ENCODE peak calls at places on chromosome 18, in six cellular contexts. P, D, M, R, A and Z are unnamed samples.

GRCh38 chr18:10147199-10147598 is 233.4 kb downstream of the VAPA start:
- DNase-seq in A (no peak), D (no peak), R (no peak), M (no peak), P (no peak), Z (no peak)

GRCh38 chr18:9049495-9049809 is 53.0 kb upstream of the NDUFV2 start:
- DNase-seq in P (no peak), R (no peak), D (no peak), M (no peak), A (no peak), Z (no peak)

GRCh38 chr18:23943104-23943503 is 71.5 kb upstream of the TTC39C start:
- DNase-seq in A (no peak), M (no peak), D (no peak), R (no peak), P (no peak), Z (no peak)

GRCh38 chr18:61991201-61991600 is 98.4 kb upstream of the RNF152 start:
- DNase-seq in R (no peak), A (peak; percentile 13), M (no peak), P (no peak), D (no peak), Z (no peak)

GRCh38 chr18:4599312-4599711 is 144.2 kb upstream of the DLGAP1 start:
- DNase-seq in R (no peak), M (no peak), D (no peak), P (no peak), A (no peak), Z (no peak)

GRCh38 chr18:50038448-50038847 is 156.5 kb downstream of the MYO5B start:
- DNase-seq in D (no peak), R (no peak), P (no peak), A (peak; percentile 3), M (no peak), Z (no peak)

GRCh38 chr18:31741096-31741735 is 19.5 kb downstream of the SLC25A52 start:
- DNase-seq in A (peak; percentile 47), M (peak; percentile 32), R (no peak), D (peak; percentile 47), P (no peak), Z (no peak)

GRCh38 chr18:25057491-25058050 is 294.4 kb downstream of the ZNF521 start:
- DNase-seq in P (no peak), D (no peak), M (no peak), A (no peak), R (no peak), Z (no peak)

GRCh38 chr18:3651266-3651665 is 201.3 kb downstream of the TGIF1 start:
- DNase-seq in D (no peak), M (no peak), P (no peak), R (no peak), A (no peak), Z (no peak)

GRCh38 chr18:41121116-41121826 is 833.8 kb upstream of the PIK3C3 start:
- DNase-seq in R (no peak), A (peak; percentile 64), D (no peak), M (no peak), P (no peak), Z (no peak)

GRCh38 chr18:76988827-76989646 is 143.5 kb downstream of the MBP start:
- DNase-seq in M (no peak), P (no peak), R (no peak), A (no peak), D (no peak), Z (no peak)

GRCh38 chr18:46344416-46345180 is 240.4 kb downstream of the HAUS1 start:
- DNase-seq in A (no peak), P (no peak), R (no peak), M (no peak), D (no peak), Z (no peak)

GRCh38 chr18:58096658-58097057 is 52.6 kb downstream of the NEDD4L start:
- DNase-seq in A (no peak), M (no peak), D (no peak), P (no peak), R (no peak), Z (no peak)

GRCh38 chr18:61203151-61203550 is 130.1 kb upstream of the CDH20 start:
- DNase-seq in R (no peak), P (no peak), D (no peak), A (no peak), M (no peak), Z (no peak)

GRCh38 chr18:9828794-9829712 is 56.7 kb upstream of the TXNDC2 start:
- DNase-seq in M (no peak), A (peak; percentile 24), R (no peak), D (no peak), P (no peak), Z (no peak)

GRCh38 chr18:76139844-76140243 is 355.2 kb downstream of the ZNF516 start:
- DNase-seq in A (no peak), M (no peak), R (no peak), D (no peak), P (no peak), Z (no peak)

GRCh38 chr18:27604583-27604982 is 419.5 kb upstream of the CHST9 start:
- DNase-seq in P (no peak), D (no peak), R (no peak), A (peak; percentile 64), M (no peak), Z (no peak)

GRCh38 chr18:27595121-27595848 is 410.2 kb upstream of the CHST9 start:
- DNase-seq in A (no peak), M (no peak), R (no peak), D (no peak), P (no peak), Z (no peak)

GRCh38 chr18:27600245-27600644 is 415.1 kb upstream of the CHST9 start:
- DNase-seq in D (no peak), M (no peak), R (no peak), A (no peak), P (no peak), Z (no peak)

GRCh38 chr18:27602092-27602491 is 417.0 kb upstream of the CHST9 start:
- DNase-seq in A (no peak), P (no peak), M (no peak), D (no peak), R (no peak), Z (no peak)

DNA sequence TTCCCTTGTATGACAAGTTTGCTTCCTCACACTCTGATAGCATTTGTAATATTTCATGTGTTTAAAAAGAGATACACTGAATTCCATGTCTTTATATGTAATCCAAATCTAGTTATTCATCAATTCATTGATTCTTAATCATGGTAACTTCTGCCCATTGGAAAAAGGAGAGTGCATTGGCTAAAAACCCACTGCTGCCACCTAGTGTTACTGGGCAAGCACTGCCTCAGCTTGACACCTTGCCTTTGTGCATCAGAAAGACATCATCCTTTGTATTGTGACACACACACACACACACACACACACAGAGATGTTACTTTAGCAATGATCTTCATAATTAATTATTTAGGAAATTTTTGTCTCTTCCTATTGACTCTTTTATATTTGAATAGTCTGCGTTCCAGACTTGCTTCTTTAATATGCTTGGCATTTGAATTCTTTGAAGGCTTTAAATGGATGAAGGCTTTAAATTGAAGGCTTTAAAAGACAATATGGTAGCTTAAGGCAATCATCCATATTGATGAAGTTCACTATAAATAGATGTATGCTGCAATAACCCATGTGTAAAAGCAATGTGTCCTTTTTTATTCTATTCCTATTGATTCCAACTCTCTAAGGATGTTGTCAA is 414.2 kb upstream of the CHST9 start:
- DNase-seq in R (peak; percentile 34), M (peak; percentile 24), D (no peak), A (peak; percentile 68), P (no peak), Z (peak; percentile 35)
- H3K27ac ChIP-seq in R (no peak overlapping the region), M (no peak overlapping the region), D (no peak overlapping the region), A (no peak overlapping the region), P (no peak overlapping the region), Z (no peak overlapping the region)

GRCh38 chr18:63697261-63697660 is 5.5 kb upstream of the SERPINB11 start:
- DNase-seq in M (no peak), P (no peak), A (peak; percentile 25), R (no peak), D (no peak), Z (no peak)
- H3K27ac ChIP-seq in M (no peak overlapping the region), P (no peak overlapping the region), A (peak overlapping the region; percentile 13), R (no peak overlapping the region), D (no peak overlapping the region), Z (no peak overlapping the region)

GRCh38 chr18:80086281-80086680 is 22.8 kb upstream of the ADNP2 start:
- DNase-seq in P (no peak), R (no peak), A (peak; percentile 9), D (no peak), M (no peak), Z (no peak)

GRCh38 chr18:80088036-80088435 is 21.0 kb upstream of the ADNP2 start:
- DNase-seq in A (no peak), P (no peak), R (no peak), D (no peak), M (no peak), Z (no peak)

DNA sequence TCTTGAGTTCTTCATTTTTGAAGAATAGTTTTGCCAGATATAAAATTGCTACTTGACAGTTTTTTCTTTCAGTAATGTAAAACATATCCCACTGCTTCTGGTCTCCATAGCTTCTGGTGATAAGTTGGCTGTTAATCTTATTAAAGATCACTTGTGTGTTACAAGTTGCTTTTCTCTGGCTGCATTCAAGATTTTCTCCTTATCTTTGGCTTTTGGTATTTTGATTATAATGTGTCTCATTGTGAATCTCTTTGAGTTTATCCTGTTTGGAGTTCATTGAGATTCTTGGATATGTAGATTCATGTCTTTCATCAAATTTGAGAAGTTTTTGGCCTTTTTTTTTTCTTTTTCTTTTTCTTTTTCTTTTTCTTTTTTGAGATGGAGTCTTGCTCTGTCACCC is 20.2 kb upstream of the ADNP2 start:
- DNase-seq in R (no peak), D (no peak), A (no peak), M (no peak), P (no peak), Z (no peak)
- H3K27ac ChIP-seq in R (no peak overlapping the region), D (no peak overlapping the region), A (no peak overlapping the region), M (no peak overlapping the region), P (no peak overlapping the region), Z (no peak overlapping the region)

GRCh38 chr18:26532367-26533340 is 15.7 kb downstream of the KCTD1 start:
- DNase-seq in R (no peak), D (no peak), A (no peak), P (no peak), M (no peak), Z (no peak)
- H3K27ac ChIP-seq in R (no peak overlapping the region), D (peak overlapping the region; percentile 57), A (no peak overlapping the region), P (no peak overlapping the region), M (no peak overlapping the region), Z (no peak overlapping the region)

GRCh38 chr18:48800479-48800876 is 150.3 kb downstream of the SMAD7 start:
- DNase-seq in R (peak; percentile 11), A (no peak), M (no peak), P (no peak), D (no peak), Z (no peak)

GRCh38 chr18:48801728-48802542 is 148.8 kb downstream of the SMAD7 start:
- DNase-seq in P (no peak), D (no peak), M (no peak), A (no peak), R (peak; percentile 21), Z (no peak)

GRCh38 chr18:48802543-48803428 is 148.0 kb downstream of the SMAD7 start:
- DNase-seq in D (no peak), A (no peak), P (peak; percentile 44), R (peak; percentile 42), M (no peak), Z (no peak)

GRCh38 chr18:48799724-48800315 is 150.9 kb downstream of the SMAD7 start:
- DNase-seq in A (no peak), P (no peak), D (no peak), M (no peak), R (no peak), Z (no peak)

GRCh38 chr18:48800877-48801727 is 149.7 kb downstream of the SMAD7 start:
- DNase-seq in R (peak; percentile 28), M (no peak), A (no peak), P (no peak), D (no peak), Z (no peak)
- H3K27ac ChIP-seq in R (no peak overlapping the region), M (no peak overlapping the region), A (no peak overlapping the region), P (peak overlapping the region; percentile 88), D (no peak overlapping the region), Z (no peak overlapping the region)